ENCODE peak calls at places on chromosomes 16 and 17, in six cellular contexts. M is mesenchymal stem cell, W is IMR-90, E is neuronal stem cell, T is trophoblast cell, R is H9. F is an unnamed sample.
A peak's percentile ranks its signal among the peaks of the same experiment; 100 is the strongest.

GRCh38 chr16:85712841-85713240 is 24.1 kb upstream of the GINS2 start:
- DNase-seq in W (no peak), T (no peak), R (no peak), E (no peak), M (no peak), F (no peak)

GRCh38 chr16:71895679-71896385 is 501 bp downstream of the IST1 start:
- DNase-seq in E (peak; percentile 6), W (peak; percentile 50), T (peak; percentile 34), R (no peak), M (peak; percentile 43), F (no peak)

GRCh38 chr17:75743625-75744206 is 21.3 kb downstream of the GALK1 start:
- DNase-seq in R (no peak), E (no peak), W (no peak), T (no peak), M (no peak), F (no peak)

GRCh38 chr16:2142942-2143868 is 5.2 kb upstream of the RAB26 start:
- DNase-seq in M (no peak), W (no peak), T (peak; percentile 61), R (peak; percentile 36), E (no peak), F (no peak)

GRCh38 chr17:43341705-43342600 is 56.8 kb upstream of the ARL4D start:
- DNase-seq in W (peak; percentile 74), R (no peak), M (peak; percentile 68), T (no peak), E (no peak), F (no peak)

GRCh38 chr17:69405096-69405495 is 9.4 kb upstream of the MAP2K6 start:
- DNase-seq in T (peak; percentile 72), E (no peak), M (no peak), W (no peak), R (no peak), F (no peak)

GRCh38 chr17:68432086-68432864 is 25.0 kb downstream of the WIPI1 start:
- DNase-seq in M (no peak), R (no peak), E (no peak), T (no peak), W (no peak), F (no peak)

GRCh38 chr16:31089199-31089598 is 456 bp upstream of the PRSS53 start:
- DNase-seq in R (no peak), M (no peak), T (no peak), W (no peak), E (no peak), F (no peak)

GRCh38 chr17:48925991-48926342 is 17.8 kb downstream of the UBE2Z start:
- DNase-seq in E (no peak), R (no peak), M (no peak), T (no peak), W (no peak), F (no peak)

GRCh38 chr16:2497641-2498040 is 16.1 kb upstream of the ATP6V0C start:
- DNase-seq in T (no peak), R (no peak), E (no peak), W (no peak), M (no peak), F (no peak)

GRCh38 chr17:7875804-7876203 is 12.8 kb upstream of the CHD3 start:
- DNase-seq in T (no peak), E (no peak), R (no peak), W (no peak), M (no peak), F (no peak)
- H4K91ac ChIP-seq in T (no peak overlapping the region), E (no peak overlapping the region), R (no peak overlapping the region), W (no peak overlapping the region), M (no peak overlapping the region), F (no peak overlapping the region)

GRCh38 chr17:76784926-76785325 is 47.0 kb downstream of the MFSD11 start:
- DNase-seq in W (no peak), M (no peak), T (no peak), E (no peak), R (no peak), F (no peak)
- H4K91ac ChIP-seq in W (no peak overlapping the region), M (no peak overlapping the region), T (no peak overlapping the region), E (no peak overlapping the region), R (no peak overlapping the region), F (no peak overlapping the region)

GRCh38 chr17:78082988-78083387 is 45.6 kb downstream of the TMC6 start:
- DNase-seq in R (no peak), W (no peak), E (no peak), M (no peak), T (no peak), F (no peak)

GRCh38 chr17:78086740-78087139 is 41.8 kb downstream of the TMC6 start:
- DNase-seq in W (no peak), R (no peak), M (no peak), E (no peak), T (no peak), F (no peak)

GRCh38 chr17:78079253-78079652 is 49.3 kb downstream of the TMC6 start:
- DNase-seq in R (no peak), M (no peak), W (no peak), T (no peak), E (no peak), F (no peak)

GRCh38 chr17:78081551-78081950 is 47.0 kb downstream of the TMC6 start:
- DNase-seq in E (no peak), T (no peak), W (no peak), M (no peak), R (no peak), F (no peak)
- H4K91ac ChIP-seq in E (no peak overlapping the region), T (no peak overlapping the region), W (no peak overlapping the region), M (no peak overlapping the region), R (no peak overlapping the region), F (no peak overlapping the region)

GRCh38 chr17:82385559-82386255 is 14.1 kb downstream of the UTS2R start:
- DNase-seq in W (no peak), E (no peak), R (no peak), M (no peak), T (no peak), F (no peak)
- H4K91ac ChIP-seq in W (no peak overlapping the region), E (no peak overlapping the region), R (no peak overlapping the region), M (no peak overlapping the region), T (no peak overlapping the region), F (no peak overlapping the region)

DNA sequence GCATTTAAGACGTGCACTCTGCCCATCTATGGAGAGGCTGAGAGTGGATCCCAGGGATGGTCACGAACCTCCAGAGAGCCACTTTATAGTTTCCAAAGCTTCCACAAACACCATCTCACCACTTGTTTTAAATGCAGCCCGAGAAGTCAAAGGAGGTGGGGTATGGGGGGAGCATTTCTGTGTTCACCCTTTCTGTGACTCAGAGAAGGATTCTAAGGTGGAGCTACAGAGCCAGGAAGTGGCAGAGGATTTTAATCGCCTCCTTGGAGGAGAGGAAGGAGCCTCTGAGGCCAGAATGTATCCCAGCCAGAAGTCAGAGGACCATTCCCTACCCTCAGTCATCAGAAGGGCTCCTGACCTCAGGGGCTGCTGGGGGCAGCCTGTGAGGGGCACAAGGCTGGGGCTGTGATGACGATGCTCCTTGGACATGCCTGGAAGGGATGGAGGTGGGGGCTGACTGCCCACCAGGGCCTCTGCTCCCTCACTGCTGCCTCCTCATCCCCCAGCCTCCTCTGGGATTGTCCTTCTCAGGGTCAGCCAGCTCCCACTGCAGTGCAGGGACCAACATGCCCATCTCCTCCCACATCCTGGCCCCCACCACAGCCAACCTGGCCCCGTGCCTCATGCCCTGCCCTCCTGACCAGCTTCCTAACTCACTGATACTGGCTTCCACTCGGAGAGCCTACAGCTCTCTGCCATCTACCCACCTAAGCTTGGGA is 2.8 kb downstream of the XYLT2 start:
- DNase-seq in M (peak; percentile 35), W (peak; percentile 53), T (no peak), E (no peak), R (peak; percentile 23), F (no peak)
- H4K91ac ChIP-seq in M (peak overlapping the region; percentile 40), W (no peak overlapping the region), T (no peak overlapping the region), E (no peak overlapping the region), R (no peak overlapping the region), F (no peak overlapping the region)

DNA sequence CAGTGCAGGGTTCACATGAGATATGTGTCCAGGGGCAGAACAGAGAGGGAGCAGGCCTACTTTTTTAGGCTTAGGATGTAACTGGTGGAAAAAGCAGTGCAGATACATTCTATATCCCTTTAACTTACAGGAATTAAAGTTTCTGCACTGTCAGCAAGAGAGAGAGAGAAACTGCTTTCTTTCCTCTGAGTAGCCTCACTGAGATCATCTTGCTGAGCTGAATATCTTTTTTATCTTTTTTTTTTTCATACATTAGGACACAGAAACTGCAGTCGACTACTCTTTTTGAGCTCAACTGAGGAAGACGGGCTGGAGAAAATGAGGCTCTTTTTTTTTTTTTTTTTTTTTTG is 50.1 kb downstream of the CNGB1 start:
- DNase-seq in M (no peak), R (no peak), E (no peak), W (no peak), T (no peak), F (no peak)
- H4K91ac ChIP-seq in M (no peak overlapping the region), R (no peak overlapping the region), E (no peak overlapping the region), W (no peak overlapping the region), T (no peak overlapping the region), F (no peak overlapping the region)

GRCh38 chr17:82893779-82894178 is 54.0 kb upstream of the ZNF750 start:
- DNase-seq in E (no peak), T (no peak), R (no peak), M (no peak), W (peak; percentile 8), F (no peak)

GRCh38 chr17:82897514-82898249 is 57.9 kb upstream of the ZNF750 start:
- DNase-seq in E (no peak), W (no peak), R (no peak), M (no peak), T (no peak), F (no peak)

GRCh38 chr17:82896071-82897000 is 56.5 kb upstream of the ZNF750 start:
- DNase-seq in R (no peak), M (no peak), T (no peak), E (no peak), W (no peak), F (no peak)

GRCh38 chr17:82892869-82893565 is 53.2 kb upstream of the ZNF750 start:
- DNase-seq in M (no peak), T (no peak), E (no peak), R (no peak), W (peak; percentile 8), F (no peak)

DNA sequence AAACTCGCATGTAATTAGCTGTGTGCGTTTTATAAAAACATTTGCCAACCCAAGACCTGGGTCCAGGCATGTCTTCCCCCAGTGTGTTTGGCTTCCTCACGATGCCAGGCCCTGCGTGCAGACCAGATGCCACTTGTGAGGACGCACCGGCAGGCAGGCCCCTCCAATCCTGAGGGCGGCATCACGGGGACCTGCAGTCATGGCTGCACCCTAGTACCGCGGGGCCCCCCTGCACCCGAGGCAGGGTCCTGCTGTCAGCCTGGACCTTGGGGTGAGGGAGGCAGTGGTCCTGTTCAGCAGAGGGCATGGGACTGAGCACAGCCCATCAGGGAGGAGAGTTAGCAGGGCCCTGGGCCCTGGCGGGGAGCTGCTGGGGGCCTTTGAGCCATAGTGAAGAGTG is 55.3 kb upstream of the ZNF750 start:
- DNase-seq in E (no peak), T (no peak), M (no peak), W (no peak), R (no peak), F (no peak)
- H4K91ac ChIP-seq in E (no peak overlapping the region), T (no peak overlapping the region), M (no peak overlapping the region), W (no peak overlapping the region), R (no peak overlapping the region), F (no peak overlapping the region)

DNA sequence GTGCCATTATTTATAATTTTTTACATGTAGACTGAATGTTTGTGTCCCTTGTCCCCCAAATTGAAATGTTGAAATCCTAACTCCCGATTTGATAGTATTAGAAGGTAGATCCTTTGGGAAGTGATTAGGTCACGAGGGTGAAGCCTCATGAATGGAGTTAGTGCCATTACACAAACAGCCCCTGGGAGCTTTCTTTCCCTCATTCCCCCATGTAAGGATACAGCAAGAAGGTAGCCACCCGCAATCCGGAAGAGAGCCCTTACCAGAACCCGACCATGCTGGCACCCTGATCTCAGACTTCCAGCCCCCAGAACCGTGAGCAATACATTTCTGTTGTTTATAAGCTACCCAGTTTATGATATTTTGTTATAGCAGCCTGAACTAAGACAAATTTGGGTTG is 143.2 kb downstream of the NPIPB5 start:
- DNase-seq in T (peak; percentile 21), M (no peak), E (no peak), R (peak; percentile 21), W (no peak), F (no peak)
- H4K91ac ChIP-seq in T (no peak overlapping the region), M (no peak overlapping the region), E (no peak overlapping the region), R (no peak overlapping the region), W (no peak overlapping the region), F (no peak overlapping the region)

F was measured in H1.